ENCODE peak calls at places on chromosome 18, in four cellular contexts. One of them, this sample, is unnamed.

GRCh38 chr18:34821669-34822210 is 111.6 kb downstream of the DTNA start:
- DNase-seq in NCI-H2171 treated with DMSO at 0.1 percent for 48 hours: no peak
- DNase-seq in stimulated activated CD4-positive, alpha-beta T cell treated with anti-CD3 and anti-CD28 coated beads, Interleukin-4, amount 100 ng/mL, for 24 hours: no peak
- DNase-seq in transverse colon: no peak
- DNase-seq in this sample: no peak

GRCh38 chr18:32450874-32451273 is 19.8 kb downstream of the GAREM1 start:
- DNase-seq in NCI-H2171 treated with DMSO at 0.1 percent for 48 hours: no peak
- DNase-seq in stimulated activated CD4-positive, alpha-beta T cell treated with anti-CD3 and anti-CD28 coated beads, Interleukin-4, amount 100 ng/mL, for 24 hours: no peak
- DNase-seq in transverse colon: no peak
- DNase-seq in this sample: peak; percentile 23

GRCh38 chr18:10095356-10095755 is 181.5 kb downstream of the VAPA start:
- DNase-seq in NCI-H2171 treated with DMSO at 0.1 percent for 48 hours: no peak
- DNase-seq in stimulated activated CD4-positive, alpha-beta T cell treated with anti-CD3 and anti-CD28 coated beads, Interleukin-4, amount 100 ng/mL, for 24 hours: no peak
- DNase-seq in transverse colon: no peak
- DNase-seq in this sample: no peak

GRCh38 chr18:28019425-28020108 is 157.4 kb downstream of the CDH2 start:
- DNase-seq in stimulated activated CD4-positive, alpha-beta T cell treated with anti-CD3 and anti-CD28 coated beads, Interleukin-4, amount 100 ng/mL, for 24 hours: no peak
- DNase-seq in NCI-H2171 treated with DMSO at 0.1 percent for 48 hours: no peak
- DNase-seq in transverse colon: no peak
- DNase-seq in this sample: peak; percentile 73

GRCh38 chr18:48874233-48874632 is 76.5 kb downstream of the SMAD7 start:
- DNase-seq in transverse colon: no peak
- DNase-seq in stimulated activated CD4-positive, alpha-beta T cell treated with anti-CD3 and anti-CD28 coated beads, Interleukin-4, amount 100 ng/mL, for 24 hours: no peak
- DNase-seq in NCI-H2171 treated with DMSO at 0.1 percent for 48 hours: no peak
- DNase-seq in this sample: no peak

GRCh38 chr18:48036191-48036590 is 105.7 kb upstream of the SMAD2 start:
- DNase-seq in transverse colon: no peak
- DNase-seq in stimulated activated CD4-positive, alpha-beta T cell treated with anti-CD3 and anti-CD28 coated beads, Interleukin-4, amount 100 ng/mL, for 24 hours: no peak
- DNase-seq in NCI-H2171 treated with DMSO at 0.1 percent for 48 hours: no peak
- DNase-seq in this sample: no peak

GRCh38 chr18:27713727-27714080 is 463.2 kb downstream of the CDH2 start:
- DNase-seq in NCI-H2171 treated with DMSO at 0.1 percent for 48 hours: peak; percentile 89
- DNase-seq in stimulated activated CD4-positive, alpha-beta T cell treated with anti-CD3 and anti-CD28 coated beads, Interleukin-4, amount 100 ng/mL, for 24 hours: no peak
- DNase-seq in transverse colon: no peak
- DNase-seq in this sample: no peak

GRCh38 chr18:11178951-11179549 is 29.7 kb upstream of the PIEZO2 start:
- DNase-seq in stimulated activated CD4-positive, alpha-beta T cell treated with anti-CD3 and anti-CD28 coated beads, Interleukin-4, amount 100 ng/mL, for 24 hours: no peak
- DNase-seq in NCI-H2171 treated with DMSO at 0.1 percent for 48 hours: no peak
- DNase-seq in transverse colon: no peak
- DNase-seq in this sample: no peak

GRCh38 chr18:50089702-50090101 is 105.2 kb downstream of the MYO5B start:
- DNase-seq in NCI-H2171 treated with DMSO at 0.1 percent for 48 hours: no peak
- DNase-seq in transverse colon: no peak
- DNase-seq in stimulated activated CD4-positive, alpha-beta T cell treated with anti-CD3 and anti-CD28 coated beads, Interleukin-4, amount 100 ng/mL, for 24 hours: no peak
- DNase-seq in this sample: no peak

GRCh38 chr18:61528961-61529360 is 195.7 kb downstream of the CDH20 start:
- DNase-seq in transverse colon: no peak
- DNase-seq in stimulated activated CD4-positive, alpha-beta T cell treated with anti-CD3 and anti-CD28 coated beads, Interleukin-4, amount 100 ng/mL, for 24 hours: no peak
- DNase-seq in NCI-H2171 treated with DMSO at 0.1 percent for 48 hours: peak; percentile 85
- DNase-seq in this sample: no peak

GRCh38 chr18:12119358-12119757 is 25.7 kb downstream of the ANKRD62 start:
- DNase-seq in NCI-H2171 treated with DMSO at 0.1 percent for 48 hours: no peak
- DNase-seq in transverse colon: no peak
- DNase-seq in stimulated activated CD4-positive, alpha-beta T cell treated with anti-CD3 and anti-CD28 coated beads, Interleukin-4, amount 100 ng/mL, for 24 hours: no peak
- DNase-seq in this sample: no peak

GRCh38 chr18:5627756-5628511 is 84.1 kb upstream of the EPB41L3 start:
- DNase-seq in NCI-H2171 treated with DMSO at 0.1 percent for 48 hours: peak; percentile 14
- DNase-seq in stimulated activated CD4-positive, alpha-beta T cell treated with anti-CD3 and anti-CD28 coated beads, Interleukin-4, amount 100 ng/mL, for 24 hours: no peak
- DNase-seq in transverse colon: peak; percentile 16
- DNase-seq in this sample: no peak

This sample was measured in mammary epithelial cell.